ENCODE peak calls at places on chromosomes 2 and 18, in five cellular contexts. A is SK-N-SH, F is K562, V is H1, Q is HepG2. Z is an unnamed sample.

GRCh38 chr2:241108271-241109209 is 6.5 kb upstream of the MTERF4 start:
- DNase-seq in A (no peak), F (no peak), V (no peak), Q (no peak), Z (no peak)

GRCh38 chr18:76499596-76500340 is 4.7 kb upstream of the ZNF516 start:
- DNase-seq in A (no peak), F (no peak), V (no peak), Q (no peak), Z (peak)

GRCh38 chr2:221589696-221590095 is 17.6 kb upstream of the EPHA4 start:
- DNase-seq in A (no peak), F (no peak), V (no peak), Q (no peak), Z (no peak)

GRCh38 chr18:37414816-37415215 is 150.8 kb downstream of the CELF4 start:
- DNase-seq in A (no peak), F (no peak), V (no peak), Q (no peak), Z (no peak)

GRCh38 chr2:65032016-65032975 is 23.9 kb upstream of the CEP68 start:
- DNase-seq in A (no peak), F (no peak), V (no peak), Q (no peak), Z (no peak)

GRCh38 chr2:159926695-159927094 is 128.7 kb upstream of the CD302 start:
- DNase-seq in A (no peak), F (no peak), V (no peak), Q (no peak), Z (no peak)

GRCh38 chr2:173898996-173899395 is 66.2 kb downstream of the SP3 start:
- DNase-seq in A (no peak), F (no peak), V (no peak), Q (no peak), Z (peak)

GRCh38 chr2:232348936-232349335 is 29.6 kb upstream of the ALPP start:
- DNase-seq in A (no peak), F (no peak), V (peak), Q (no peak), Z (no peak)

GRCh38 chr18:74820160-74820780 is 222.6 kb downstream of the ZNF407 start:
- DNase-seq in A (no peak), F (no peak), V (no peak), Q (no peak), Z (no peak)

GRCh38 chr2:180231015-180231414 is 223.9 kb upstream of the CWC22 start:
- DNase-seq in A (no peak), F (no peak), V (no peak), Q (no peak), Z (no peak)

GRCh38 chr2:30756051-30756719 is 51.1 kb downstream of the CAPN13 start:
- DNase-seq in A (peak), F (peak), V (no peak), Q (peak), Z (no peak)

GRCh38 chr2:182565941-182566567 is 139.2 kb upstream of the PDE1A start:
- DNase-seq in A (no peak), F (no peak), V (no peak), Q (no peak), Z (no peak)

GRCh38 chr2:29228947-29229346 is 113.7 kb downstream of the CLIP4 start:
- DNase-seq in A (no peak), F (no peak), V (no peak), Q (no peak), Z (no peak)

GRCh38 chr18:74722237-74722636 is 124.6 kb downstream of the ZNF407 start:
- DNase-seq in A (no peak), F (no peak), V (no peak), Q (no peak), Z (no peak)

GRCh38 chr2:2850218-2850850 is 519.3 kb upstream of the MYT1L start:
- DNase-seq in A (no peak), F (no peak), V (no peak), Q (no peak), Z (no peak)

GRCh38 chr18:23733895-23734294 is 44.6 kb downstream of the LAMA3 start:
- DNase-seq in A (no peak), F (no peak), V (no peak), Q (no peak), Z (no peak)

GRCh38 chr2:150167711-150168110 is 319.8 kb downstream of the RND3 start:
- DNase-seq in A (no peak), F (peak), V (no peak), Q (no peak), Z (peak)

GRCh38 chr2:216560695-216561370 is 62.2 kb downstream of the RPL37A start:
- DNase-seq in A (no peak), F (no peak), V (no peak), Q (no peak), Z (no peak)

GRCh38 chr2:208983476-208983875 is 440.4 kb upstream of the MAP2 start:
- DNase-seq in A (no peak), F (no peak), V (no peak), Q (no peak), Z (no peak)

GRCh38 chr18:13284330-13285027 is 65.9 kb downstream of the LDLRAD4 start:
- DNase-seq in A (no peak), F (no peak), V (no peak), Q (no peak), Z (no peak)

GRCh38 chr2:240136013-240136670 is at the start of gene COPS9:
- DNase-seq in A (peak), F (peak), V (peak), Q (peak), Z (peak)

DNA sequence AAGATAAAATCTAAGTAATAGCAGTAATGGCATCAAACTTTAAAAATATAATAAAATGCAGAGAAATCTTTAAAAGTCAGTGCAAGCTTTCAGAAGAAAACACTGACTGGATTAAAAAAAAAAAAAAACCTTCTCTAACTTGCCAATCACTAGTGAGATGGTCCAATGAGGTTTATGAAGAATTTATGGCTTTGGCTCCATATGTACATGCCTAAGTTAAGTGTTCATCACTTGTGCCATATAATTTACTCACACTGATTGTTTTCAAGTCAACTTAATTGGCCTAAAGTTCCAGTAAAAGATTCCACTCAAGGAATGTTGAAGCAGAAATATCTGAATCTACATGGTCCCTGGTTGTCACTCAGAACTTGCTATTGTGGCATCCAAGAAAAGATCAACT is 40.7 kb upstream of the RAB27B start:
- DNase-seq in A (no peak), F (no peak), V (no peak), Q (no peak), Z (no peak)
- TF ChIP-seq RFX5 in A (no peak), F (no peak), V (no peak), Q (no peak), Z (no peak)

GRCh38 chr2:168212866-168213265 is 34.5 kb downstream of the STK39 start:
- DNase-seq in A (no peak), F (no peak), V (no peak), Q (no peak), Z (no peak)
- TF ChIP-seq YY1 in A (no peak), F (no peak), V (no peak), Q (no peak), Z (no peak)

GRCh38 chr18:79059456-79059855 is 9.7 kb upstream of the ATP9B start:
- DNase-seq in A (no peak), F (no peak), V (no peak), Q (no peak), Z (no peak)
- TF ChIP-seq RFX5 in A (no peak), F (no peak), V (no peak), Q (no peak), Z (no peak)

DNA sequence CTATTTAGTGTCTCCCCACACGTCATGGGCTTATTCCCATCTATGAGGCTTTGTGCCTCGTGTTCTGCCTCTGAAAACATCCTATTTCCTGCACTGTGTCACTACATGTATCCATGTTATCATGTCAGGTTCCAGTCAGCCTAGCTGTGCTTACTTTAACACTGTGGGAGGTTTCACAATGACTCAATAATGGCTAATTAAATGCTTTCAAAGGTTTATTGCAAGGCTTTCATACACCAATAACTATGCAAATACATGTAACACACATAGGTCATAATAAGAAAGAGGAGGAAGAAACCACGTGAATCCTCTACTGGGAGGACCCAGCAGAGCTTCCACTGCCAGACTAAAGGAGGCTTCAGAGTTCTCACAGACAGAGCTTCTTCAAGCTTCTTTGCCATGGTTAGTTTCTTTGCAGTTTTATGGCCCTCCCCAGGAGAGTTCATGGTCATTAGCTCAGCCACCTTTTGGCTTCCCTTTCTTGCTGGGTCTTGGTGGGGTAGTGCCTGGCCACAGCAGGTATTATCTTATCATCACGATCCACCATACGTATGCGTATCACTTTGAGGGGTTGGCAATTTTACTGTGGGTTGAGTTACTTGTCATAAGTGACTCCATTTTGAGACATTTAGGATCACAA is 5.1 kb upstream of the COLEC12 start:
- DNase-seq in A (no peak), F (no peak), V (no peak), Q (no peak), Z (peak)
- TF ChIP-seq YY1 in A (no peak), F (no peak), V (no peak), Q (no peak), Z (no peak)

DNA sequence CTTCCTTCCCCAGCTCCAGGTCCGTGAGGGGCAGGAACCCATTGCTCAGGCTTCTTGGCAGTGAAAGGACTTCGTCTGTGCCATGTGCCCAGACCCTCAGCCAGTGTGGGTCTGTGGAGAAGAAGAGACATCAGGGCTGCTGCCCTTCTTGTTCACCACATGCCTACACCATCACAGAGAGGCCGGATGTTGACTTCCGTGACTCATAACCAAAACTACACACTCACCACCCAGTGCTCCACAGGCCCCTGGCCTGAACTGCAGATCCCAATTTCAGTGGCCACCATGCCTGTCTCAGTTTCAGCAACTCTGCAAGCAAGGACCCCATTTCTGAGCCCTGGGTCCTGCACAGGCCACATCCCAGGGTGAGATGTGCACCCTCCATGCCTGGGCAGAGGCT is 332.6 kb upstream of the SALL3 start:
- DNase-seq in A (no peak), F (no peak), V (no peak), Q (no peak), Z (no peak)
- TF ChIP-seq RFX5 in A (no peak), F (no peak), V (no peak), Q (no peak), Z (no peak)

GRCh38 chr2:199381531-199381930 is 76.2 kb downstream of the SATB2 start:
- DNase-seq in A (no peak), F (no peak), V (no peak), Q (no peak), Z (no peak)

GRCh38 chr2:199384043-199384442 is 73.7 kb downstream of the SATB2 start:
- DNase-seq in A (no peak), F (no peak), V (no peak), Q (no peak), Z (no peak)

GRCh38 chr2:199383006-199383405 is 74.7 kb downstream of the SATB2 start:
- DNase-seq in A (no peak), F (no peak), V (no peak), Q (no peak), Z (no peak)

GRCh38 chr2:199379251-199379650 is 78.5 kb downstream of the SATB2 start:
- DNase-seq in A (no peak), F (no peak), V (no peak), Q (no peak), Z (no peak)

GRCh38 chr2:199382091-199382490 is 75.6 kb downstream of the SATB2 start:
- DNase-seq in A (no peak), F (no peak), V (no peak), Q (no peak), Z (no peak)
- TF ChIP-seq YY1 in A (no peak), F (no peak), V (no peak), Q (no peak), Z (no peak)

DNA sequence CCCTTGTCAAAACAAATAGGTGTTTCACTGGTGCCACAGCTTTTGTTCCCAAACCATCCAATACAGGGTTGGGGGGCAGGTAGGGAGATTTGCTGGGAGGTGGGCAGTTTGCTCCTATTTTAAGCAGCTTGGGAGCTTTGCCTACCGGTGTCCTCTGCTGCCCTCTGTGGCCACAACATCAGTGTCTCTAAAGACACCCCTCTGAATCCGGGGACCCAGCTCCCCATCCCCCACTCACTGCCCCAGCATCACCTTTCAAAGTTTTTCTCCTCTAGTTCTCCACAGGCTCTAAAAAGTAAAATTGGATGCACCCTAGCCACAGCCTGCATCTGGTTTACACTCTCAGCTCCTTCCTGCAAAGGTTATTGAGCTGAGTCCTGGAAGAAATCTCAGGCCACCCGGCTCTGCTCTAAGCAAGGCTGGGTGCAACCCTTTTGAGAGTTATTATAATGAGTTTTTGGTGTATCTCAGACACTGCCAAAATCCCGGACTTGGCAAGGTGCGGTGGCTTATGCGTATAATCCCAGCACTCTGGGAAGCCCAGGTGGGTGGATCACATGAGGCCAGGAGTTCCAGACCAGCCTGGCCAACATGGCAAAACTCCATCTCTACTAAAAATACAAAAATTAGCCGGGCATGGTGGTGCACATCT is 2.9 kb upstream of the EPAS1 start:
- DNase-seq in A (peak), F (peak), V (peak), Q (no peak), Z (no peak)
- TF ChIP-seq RFX5 in A (no peak), F (no peak), V (no peak), Q (no peak), Z (no peak)